ENCODE peak calls at places on chromosomes 1 and 21, in ten cellular contexts. A is HuH-7.5; O is fibroblast of lung; X is aorta; W is activated CD4-positive, CD25-positive, alpha-beta regulatory T cell; N is left cardiac atrium; P is glomerular endothelial cell; K is CD4-positive, CD25-positive, alpha-beta regulatory T cell; C is NCI-H69; E is fibroblast of the conjunctiva. B is an unnamed sample.

GRCh38 chr1:93528416-93528815 is 80.5 kb downstream of the FNBP1L start:
- DNase-seq in A (no peak), O (no peak), X (no peak), W (no peak), N (no peak), P (no peak), K (no peak), C (no peak), E (no peak), B (no peak)

GRCh38 chr21:42221581-42222345 is 2.8 kb downstream of the ABCG1 start:
- DNase-seq in A (no peak), O (peak), X (no peak), W (no peak), N (no peak), P (no peak), K (no peak), C (no peak), E (no peak), B (no peak)

GRCh38 chr1:180027949-180028445 is 73.4 kb downstream of the CEP350 start:
- DNase-seq in A (no peak), O (peak), X (no peak), W (no peak), N (no peak), P (no peak), K (no peak), C (no peak), E (peak), B (peak)

GRCh38 chr1:219788091-219788490 is 140.3 kb downstream of the SLC30A10 start:
- DNase-seq in A (no peak), O (no peak), X (no peak), W (no peak), N (no peak), P (no peak), K (no peak), C (no peak), E (no peak), B (no peak)

GRCh38 chr21:27759820-27760219 is 792.9 kb upstream of the ADAMTS5 start:
- DNase-seq in A (no peak), O (no peak), X (no peak), W (no peak), N (no peak), P (no peak), K (no peak), C (no peak), E (no peak), B (no peak)

GRCh38 chr1:115266729-115267421 is 71.2 kb downstream of the NGF start:
- DNase-seq in A (no peak), O (no peak), X (no peak), W (no peak), N (peak), P (no peak), K (no peak), C (no peak), E (no peak), B (no peak)

GRCh38 chr1:18957136-18957521 is 653 bp upstream of the IFFO2 start:
- DNase-seq in A (no peak), O (no peak), X (no peak), W (no peak), N (peak), P (no peak), K (peak), C (no peak), E (no peak), B (peak)

GRCh38 chr1:243587285-243587684 is 262.8 kb downstream of the AKT3 start:
- DNase-seq in A (no peak), O (no peak), X (no peak), W (no peak), N (no peak), P (no peak), K (no peak), C (no peak), E (no peak), B (no peak)

GRCh38 chr1:167881786-167882185 is 32.1 kb downstream of the ADCY10 start:
- DNase-seq in A (no peak), O (no peak), X (no peak), W (no peak), N (no peak), P (no peak), K (no peak), C (no peak), E (no peak), B (no peak)

GRCh38 chr1:45843474-45843905 is 40.1 kb downstream of the MAST2 start:
- DNase-seq in A (no peak), O (peak), X (no peak), W (no peak), N (no peak), P (no peak), K (no peak), C (no peak), E (peak), B (peak)

GRCh38 chr1:213564215-213564659 is 423.5 kb upstream of the PROX1 start:
- DNase-seq in A (peak), O (no peak), X (no peak), W (no peak), N (no peak), P (peak), K (no peak), C (peak), E (no peak), B (no peak)

GRCh38 chr21:43892984-43893535 is 28.0 kb downstream of the AGPAT3 start:
- DNase-seq in A (no peak), O (no peak), X (no peak), W (no peak), N (no peak), P (no peak), K (no peak), C (no peak), E (no peak), B (no peak)

GRCh38 chr1:36239941-36240637 is 15.8 kb downstream of the THRAP3 start:
- DNase-seq in A (no peak), O (peak), X (no peak), W (no peak), N (no peak), P (no peak), K (no peak), C (peak), E (no peak), B (no peak)

GRCh38 chr1:215497516-215497915 is 69.6 kb upstream of the KCTD3 start:
- DNase-seq in A (no peak), O (no peak), X (no peak), W (no peak), N (no peak), P (no peak), K (no peak), C (peak), E (no peak), B (no peak)

GRCh38 chr1:226529891-226530290 is 18.7 kb upstream of the STUM start:
- DNase-seq in A (no peak), O (no peak), X (no peak), W (no peak), N (no peak), P (no peak), K (no peak), C (no peak), E (no peak), B (no peak)

GRCh38 chr1:13930151-13930550 is 230.2 kb downstream of the PRDM2 start:
- DNase-seq in A (peak), O (no peak), X (no peak), W (no peak), N (no peak), P (no peak), K (no peak), C (no peak), E (no peak), B (no peak)

GRCh38 chr1:51952638-51953037 is 37.9 kb downstream of the RAB3B start:
- DNase-seq in A (no peak), O (no peak), X (no peak), W (no peak), N (no peak), P (no peak), K (no peak), C (no peak), E (no peak), B (no peak)

GRCh38 chr1:39238476-39238875 is 34.0 kb downstream of the MACF1 start:
- DNase-seq in A (no peak), O (peak), X (no peak), W (no peak), N (peak), P (peak), K (no peak), C (no peak), E (peak), B (peak)

GRCh38 chr1:235067396-235068154 is 61.1 kb downstream of the TOMM20 start:
- DNase-seq in A (peak), O (peak), X (peak), W (no peak), N (peak), P (no peak), K (no peak), C (peak), E (peak), B (peak)

GRCh38 chr1:109912873-109913272 is 2.2 kb downstream of the CSF1 start:
- DNase-seq in A (no peak), O (no peak), X (no peak), W (no peak), N (no peak), P (no peak), K (no peak), C (no peak), E (no peak), B (peak)

GRCh38 chr1:169027607-169028320 is 78.7 kb upstream of the ATP1B1 start:
- DNase-seq in A (no peak), O (no peak), X (no peak), W (no peak), N (no peak), P (no peak), K (no peak), C (no peak), E (no peak), B (no peak)

GRCh38 chr1:109783436-109783835 is 19.7 kb upstream of the EPS8L3 start:
- DNase-seq in A (no peak), O (peak), X (peak), W (no peak), N (peak), P (no peak), K (no peak), C (no peak), E (no peak), B (peak)

GRCh38 chr1:27632387-27633297 is 2.3 kb downstream of the FGR start:
- DNase-seq in A (no peak), O (no peak), X (no peak), W (no peak), N (no peak), P (no peak), K (no peak), C (no peak), E (no peak), B (no peak)

GRCh38 chr1:232905324-232906034 is 44.9 kb upstream of the NTPCR start:
- DNase-seq in A (no peak), O (peak), X (no peak), W (no peak), N (no peak), P (no peak), K (no peak), C (no peak), E (no peak), B (no peak)

GRCh38 chr1:151822404-151822803 is 9.2 kb downstream of the RORC start:
- DNase-seq in A (no peak), O (no peak), X (no peak), W (no peak), N (no peak), P (no peak), K (no peak), C (no peak), E (no peak), B (no peak)

GRCh38 chr1:207829576-207829975 is 77.7 kb downstream of the CD46 start:
- DNase-seq in A (no peak), O (no peak), X (no peak), W (no peak), N (no peak), P (no peak), K (no peak), C (no peak), E (no peak), B (no peak)

GRCh38 chr1:114369930-114370329 is 141.1 kb downstream of the TRIM33 start:
- DNase-seq in A (no peak), O (peak), X (no peak), W (no peak), N (no peak), P (no peak), K (no peak), C (no peak), E (no peak), B (no peak)

GRCh38 chr1:26357121-26357602 is 3.2 kb upstream of the CRYBG2 start:
- DNase-seq in A (no peak), O (no peak), X (no peak), W (no peak), N (no peak), P (no peak), K (no peak), C (peak), E (no peak), B (no peak)

GRCh38 chr1:9680091-9680490 is 28.6 kb downstream of the PIK3CD start:
- DNase-seq in A (no peak), O (no peak), X (no peak), W (no peak), N (no peak), P (no peak), K (no peak), C (no peak), E (no peak), B (no peak)

GRCh38 chr1:175520186-175520585 is 223.2 kb downstream of the TNR start:
- DNase-seq in A (no peak), O (no peak), X (peak), W (no peak), N (peak), P (no peak), K (no peak), C (no peak), E (no peak), B (no peak)

GRCh38 chr1:244067893-244068292 is 16.8 kb downstream of the ZBTB18 start:
- DNase-seq in A (no peak), O (no peak), X (no peak), W (no peak), N (no peak), P (no peak), K (no peak), C (no peak), E (no peak), B (no peak)

GRCh38 chr1:247360116-247360898 is 28.6 kb upstream of the ZNF496 start:
- DNase-seq in A (no peak), O (no peak), X (peak), W (no peak), N (no peak), P (no peak), K (no peak), C (no peak), E (no peak), B (no peak)

GRCh38 chr1:21622466-21623315 is 46.5 kb downstream of the RAP1GAP start:
- DNase-seq in A (peak), O (no peak), X (no peak), W (no peak), N (peak), P (no peak), K (no peak), C (no peak), E (no peak), B (peak)

GRCh38 chr1:215241451-215241850 is 158.9 kb downstream of the KCNK2 start:
- DNase-seq in A (no peak), O (no peak), X (no peak), W (no peak), N (no peak), P (no peak), K (no peak), C (no peak), E (no peak), B (no peak)

GRCh38 chr1:160365325-160365724 is 1.5 kb upstream of the NHLH1 start:
- DNase-seq in A (no peak), O (no peak), X (no peak), W (no peak), N (no peak), P (no peak), K (no peak), C (peak), E (no peak), B (no peak)

GRCh38 chr1:246591958-246592357 is 25.7 kb downstream of the CNST start:
- DNase-seq in A (no peak), O (no peak), X (no peak), W (no peak), N (no peak), P (no peak), K (no peak), C (peak), E (no peak), B (no peak)

GRCh38 chr21:43826623-43826974 is 37.2 kb downstream of the RRP1 start:
- DNase-seq in A (no peak), O (no peak), X (no peak), W (no peak), N (no peak), P (no peak), K (no peak), C (no peak), E (no peak), B (no peak)

GRCh38 chr1:20962576-20963258 is 175.6 kb upstream of the HP1BP3 start:
- DNase-seq in A (no peak), O (no peak), X (no peak), W (no peak), N (no peak), P (no peak), K (no peak), C (no peak), E (peak), B (no peak)

GRCh38 chr1:228339766-228340685 is 66.6 kb downstream of the TRIM11 start:
- DNase-seq in A (no peak), O (no peak), X (peak), W (no peak), N (no peak), P (no peak), K (no peak), C (no peak), E (no peak), B (no peak)